ENCODE peak calls at places on chromosomes 16 and 17, in five cellular contexts. One of them, this sample, is unnamed.

GRCh38 chr17:19288453-19288852 is 51.3 kb downstream of the EPN2 start:
- DNase-seq in HL-60: no peak
- DNase-seq in HepG2: peak; percentile 59
- DNase-seq in GM23338: peak; percentile 87
- DNase-seq in sigmoid colon: no peak
- DNase-seq in this sample: no peak

GRCh38 chr16:52546291-52546941 is 527 bp downstream of the TOX3 start:
- DNase-seq in HL-60: no peak
- DNase-seq in HepG2: no peak
- DNase-seq in GM23338: peak; percentile 73
- DNase-seq in sigmoid colon: no peak
- DNase-seq in this sample: no peak

GRCh38 chr17:28346199-28346580 is 10.6 kb downstream of the TNFAIP1 start:
- DNase-seq in HL-60: no peak
- DNase-seq in HepG2: no peak
- DNase-seq in GM23338: peak; percentile 35
- DNase-seq in sigmoid colon: no peak
- DNase-seq in this sample: peak; percentile 32

GRCh38 chr17:77442976-77443742 is 302.4 kb downstream of the SEC14L1 start:
- DNase-seq in HL-60: peak; percentile 50
- DNase-seq in HepG2: no peak
- DNase-seq in GM23338: no peak
- DNase-seq in sigmoid colon: no peak
- DNase-seq in this sample: no peak

GRCh38 chr17:75769536-75769935 is 4.5 kb upstream of the GALK1 start:
- DNase-seq in HL-60: no peak
- DNase-seq in HepG2: no peak
- DNase-seq in GM23338: no peak
- DNase-seq in sigmoid colon: peak; percentile 27
- DNase-seq in this sample: no peak

GRCh38 chr17:41329279-41329925 is 13.9 kb upstream of the KRTAP17-1 start:
- DNase-seq in HL-60: peak; percentile 41
- DNase-seq in HepG2: peak; percentile 52
- DNase-seq in GM23338: peak; percentile 77
- DNase-seq in sigmoid colon: no peak
- DNase-seq in this sample: peak; percentile 44

GRCh38 chr17:2214887-2215615 is 88.5 kb downstream of the SMG6 start:
- DNase-seq in HL-60: no peak
- DNase-seq in HepG2: no peak
- DNase-seq in GM23338: no peak
- DNase-seq in sigmoid colon: peak; percentile 85
- DNase-seq in this sample: peak; percentile 87

GRCh38 chr17:48910370-48910769 is 2.2 kb downstream of the UBE2Z start:
- DNase-seq in HL-60: no peak
- DNase-seq in HepG2: peak; percentile 53
- DNase-seq in GM23338: no peak
- DNase-seq in sigmoid colon: no peak
- DNase-seq in this sample: no peak

GRCh38 chr16:3652373-3653037 is 2.0 kb upstream of the DNASE1 start:
- DNase-seq in HL-60: no peak
- DNase-seq in HepG2: peak; percentile 47
- DNase-seq in GM23338: no peak
- DNase-seq in sigmoid colon: peak; percentile 63
- DNase-seq in this sample: no peak

GRCh38 chr17:75034236-75034908 is 12.4 kb downstream of the ATP5PD start:
- DNase-seq in HL-60: peak; percentile 93
- DNase-seq in HepG2: peak; percentile 94
- DNase-seq in GM23338: peak; percentile 92
- DNase-seq in sigmoid colon: peak; percentile 95
- DNase-seq in this sample: peak; percentile 88

GRCh38 chr17:16599537-16599936 is 30.5 kb upstream of the ZNF287 start:
- DNase-seq in HL-60: no peak
- DNase-seq in HepG2: peak; percentile 26
- DNase-seq in GM23338: no peak
- DNase-seq in sigmoid colon: no peak
- DNase-seq in this sample: no peak

GRCh38 chr17:78645421-78646295 is 68.5 kb upstream of the DNAH17 start:
- DNase-seq in HL-60: peak; percentile 31
- DNase-seq in HepG2: no peak
- DNase-seq in GM23338: peak; percentile 20
- DNase-seq in sigmoid colon: peak; percentile 89
- DNase-seq in this sample: peak; percentile 10

GRCh38 chr16:54817432-54817831 is 113.2 kb upstream of the IRX5 start:
- DNase-seq in HL-60: no peak
- DNase-seq in HepG2: peak; percentile 6
- DNase-seq in GM23338: peak; percentile 40
- DNase-seq in sigmoid colon: no peak
- DNase-seq in this sample: no peak

GRCh38 chr17:64357191-64357981 is 33.3 kb downstream of the PECAM1 start:
- DNase-seq in HL-60: no peak
- DNase-seq in HepG2: no peak
- DNase-seq in GM23338: peak; percentile 50
- DNase-seq in sigmoid colon: peak; percentile 91
- DNase-seq in this sample: peak; percentile 91

GRCh38 chr17:75241143-75241430 is 20.3 kb downstream of the GGA3 start:
- DNase-seq in HL-60: no peak
- DNase-seq in HepG2: no peak
- DNase-seq in GM23338: no peak
- DNase-seq in sigmoid colon: no peak
- DNase-seq in this sample: no peak

GRCh38 chr16:66278604-66279262 is 87.8 kb upstream of the CDH5 start:
- DNase-seq in HL-60: no peak
- DNase-seq in HepG2: no peak
- DNase-seq in GM23338: no peak
- DNase-seq in sigmoid colon: no peak
- DNase-seq in this sample: no peak

GRCh38 chr17:40307691-40308289 is 1.2 kb upstream of the RARA start:
- DNase-seq in HL-60: peak; percentile 77
- DNase-seq in HepG2: no peak
- DNase-seq in GM23338: no peak
- DNase-seq in sigmoid colon: peak; percentile 62
- DNase-seq in this sample: no peak

GRCh38 chr16:84117482-84117843 is 721 bp upstream of the MBTPS1 start:
- DNase-seq in HL-60: no peak
- DNase-seq in HepG2: no peak
- DNase-seq in GM23338: peak; percentile 62
- DNase-seq in sigmoid colon: no peak
- DNase-seq in this sample: peak; percentile 55

GRCh38 chr17:869567-870530 is 87.7 kb downstream of the MRM3 start:
- DNase-seq in HL-60: no peak
- DNase-seq in HepG2: no peak
- DNase-seq in GM23338: no peak
- DNase-seq in sigmoid colon: peak; percentile 89
- DNase-seq in this sample: no peak

GRCh38 chr17:55709984-55710383 is 12.7 kb downstream of the TMEM100 start:
- DNase-seq in HL-60: no peak
- DNase-seq in HepG2: no peak
- DNase-seq in GM23338: no peak
- DNase-seq in sigmoid colon: peak; percentile 66
- DNase-seq in this sample: no peak

GRCh38 chr16:4369006-4369766 is 2.5 kb upstream of the VASN start:
- DNase-seq in HL-60: no peak
- DNase-seq in HepG2: no peak
- DNase-seq in GM23338: no peak
- DNase-seq in sigmoid colon: no peak
- DNase-seq in this sample: no peak

GRCh38 chr17:6473128-6473767 is 29.0 kb downstream of the PIMREG start:
- DNase-seq in HL-60: peak; percentile 36
- DNase-seq in HepG2: peak; percentile 50
- DNase-seq in GM23338: peak; percentile 83
- DNase-seq in sigmoid colon: peak; percentile 83
- DNase-seq in this sample: peak; percentile 72

GRCh38 chr16:23496826-23497542 is 13.3 kb downstream of the GGA2 start:
- DNase-seq in HL-60: no peak
- DNase-seq in HepG2: no peak
- DNase-seq in GM23338: no peak
- DNase-seq in sigmoid colon: no peak
- DNase-seq in this sample: peak; percentile 48

GRCh38 chr16:65745-66144 is 6.7 kb downstream of the RHBDF1 start:
- DNase-seq in HL-60: peak; percentile 86
- DNase-seq in HepG2: peak; percentile 56
- DNase-seq in GM23338: peak; percentile 92
- DNase-seq in sigmoid colon: peak; percentile 90
- DNase-seq in this sample: peak; percentile 72

GRCh38 chr17:57112994-57113393 is 27.9 kb downstream of the AKAP1 start:
- DNase-seq in HL-60: no peak
- DNase-seq in HepG2: no peak
- DNase-seq in GM23338: no peak
- DNase-seq in sigmoid colon: no peak
- DNase-seq in this sample: no peak

GRCh38 chr17:4136373-4136772 is 6.5 kb downstream of the ZZEF1 start:
- DNase-seq in HL-60: no peak
- DNase-seq in HepG2: no peak
- DNase-seq in GM23338: no peak
- DNase-seq in sigmoid colon: peak; percentile 74
- DNase-seq in this sample: no peak

GRCh38 chr16:57676624-57677085 is 8.5 kb downstream of the ADGRG3 start:
- DNase-seq in HL-60: no peak
- DNase-seq in HepG2: peak; percentile 44
- DNase-seq in GM23338: no peak
- DNase-seq in sigmoid colon: peak; percentile 13
- DNase-seq in this sample: no peak
- H3K27ac ChIP-seq in HL-60: peak overlapping the region; percentile 53
- H3K27ac ChIP-seq in HepG2: no peak overlapping the region
- H3K27ac ChIP-seq in GM23338: no peak overlapping the region
- H3K27ac ChIP-seq in sigmoid colon: no peak overlapping the region
- H3K27ac ChIP-seq in this sample: no peak overlapping the region

GRCh38 chr17:79851461-79851817 is 12.2 kb upstream of the CBX4 start:
- DNase-seq in HL-60: no peak
- DNase-seq in HepG2: no peak
- DNase-seq in GM23338: no peak
- DNase-seq in sigmoid colon: no peak
- DNase-seq in this sample: no peak
- TF ChIP-seq POLR2AphosphoS5 in HL-60: no peak
- TF ChIP-seq POLR2AphosphoS5 in HepG2: no peak
- TF ChIP-seq POLR2AphosphoS5 in GM23338: no peak
- TF ChIP-seq POLR2AphosphoS5 in sigmoid colon: no peak
- TF ChIP-seq POLR2AphosphoS5 in this sample: no peak

GRCh38 chr17:66711403-66711802 is 123.5 kb upstream of the CACNG5 start:
- DNase-seq in HL-60: no peak
- DNase-seq in HepG2: no peak
- DNase-seq in GM23338: no peak
- DNase-seq in sigmoid colon: no peak
- DNase-seq in this sample: no peak
- H3K27ac ChIP-seq in HL-60: no peak overlapping the region
- H3K27ac ChIP-seq in HepG2: peak overlapping the region; percentile 2
- H3K27ac ChIP-seq in GM23338: peak overlapping the region; percentile 86
- H3K27ac ChIP-seq in sigmoid colon: no peak overlapping the region
- H3K27ac ChIP-seq in this sample: no peak overlapping the region

GRCh38 chr16:30805370-30806169 is 18.6 kb upstream of the ZNF629 start:
- DNase-seq in HL-60: peak; percentile 21
- DNase-seq in HepG2: peak; percentile 78
- DNase-seq in GM23338: peak; percentile 89
- DNase-seq in sigmoid colon: peak; percentile 95
- DNase-seq in this sample: peak; percentile 74

GRCh38 chr16:30805056-30805369 is 18.0 kb upstream of the ZNF629 start:
- DNase-seq in HL-60: no peak
- DNase-seq in HepG2: no peak
- DNase-seq in GM23338: no peak
- DNase-seq in sigmoid colon: no peak
- DNase-seq in this sample: no peak

GRCh38 chr16:30797670-30798309 is 10.8 kb upstream of the ZNF629 start:
- DNase-seq in HL-60: no peak
- DNase-seq in HepG2: peak; percentile 45
- DNase-seq in GM23338: no peak
- DNase-seq in sigmoid colon: no peak
- DNase-seq in this sample: no peak

GRCh38 chr16:30808163-30808562 is 21.2 kb upstream of the ZNF629 start:
- DNase-seq in HL-60: no peak
- DNase-seq in HepG2: no peak
- DNase-seq in GM23338: no peak
- DNase-seq in sigmoid colon: no peak
- DNase-seq in this sample: no peak

DNA sequence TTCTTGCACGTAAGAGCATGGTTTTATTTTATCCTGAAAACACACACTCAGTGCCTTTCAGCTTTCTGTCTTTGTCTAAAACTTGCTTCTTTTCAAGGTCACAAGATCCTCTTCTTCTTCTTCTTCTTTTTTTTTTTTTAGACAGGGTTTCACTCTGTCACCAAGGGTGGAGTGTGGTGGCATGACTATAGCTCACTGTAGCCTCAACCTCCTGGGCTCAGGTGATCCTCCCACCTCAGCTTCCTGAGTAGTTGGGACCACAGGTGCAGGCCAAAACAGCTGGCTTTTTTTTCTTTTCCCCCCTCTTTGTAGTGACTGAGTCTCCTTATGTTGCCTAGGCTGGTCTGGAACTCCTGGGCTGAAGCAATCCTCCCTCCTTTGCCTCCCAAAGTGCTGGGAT is 16.0 kb upstream of the ZNF629 start:
- DNase-seq in HL-60: no peak
- DNase-seq in HepG2: no peak
- DNase-seq in GM23338: no peak
- DNase-seq in sigmoid colon: no peak
- DNase-seq in this sample: no peak
- TF ChIP-seq POLR2AphosphoS5 in HL-60: no peak
- TF ChIP-seq POLR2AphosphoS5 in HepG2: no peak
- TF ChIP-seq POLR2AphosphoS5 in GM23338: no peak
- TF ChIP-seq POLR2AphosphoS5 in sigmoid colon: no peak
- TF ChIP-seq POLR2AphosphoS5 in this sample: no peak

This sample was measured in endothelial cell of umbilical vein.